ENCODE peak calls at places on chromosome 2, in ten cellular contexts. One of them, this sample, is unnamed.

GRCh38 chr2:205934443-205934842 is 151.5 kb downstream of the INO80D start:
- DNase-seq in glutamatergic neuron: no peak
- DNase-seq in HFF-Myc: no peak
- DNase-seq in GM20000: no peak
- DNase-seq in RWPE1: no peak
- DNase-seq in hepatocyte: no peak
- DNase-seq in AG04450: no peak
- DNase-seq in K562: no peak
- DNase-seq in CD4-positive, alpha-beta T cell: no peak
- DNase-seq in uterus: no peak
- DNase-seq in this sample: no peak

GRCh38 chr2:61504949-61505348 is 33.2 kb downstream of the XPO1 start:
- DNase-seq in glutamatergic neuron: no peak
- DNase-seq in CD4-positive, alpha-beta T cell: no peak
- DNase-seq in AG04450: no peak
- DNase-seq in RWPE1: no peak
- DNase-seq in K562: no peak
- DNase-seq in hepatocyte: no peak
- DNase-seq in GM20000: no peak
- DNase-seq in HFF-Myc: no peak
- DNase-seq in uterus: no peak
- DNase-seq in this sample: no peak

GRCh38 chr2:132503621-132504200 is 87.1 kb downstream of the GPR39 start:
- DNase-seq in hepatocyte: no peak
- DNase-seq in uterus: no peak
- DNase-seq in CD4-positive, alpha-beta T cell: no peak
- DNase-seq in K562: no peak
- DNase-seq in GM20000: no peak
- DNase-seq in RWPE1: no peak
- DNase-seq in AG04450: no peak
- DNase-seq in glutamatergic neuron: no peak
- DNase-seq in HFF-Myc: no peak
- DNase-seq in this sample: no peak

GRCh38 chr2:214853906-214854305 is 44.4 kb upstream of the BARD1 start:
- DNase-seq in K562: no peak
- DNase-seq in hepatocyte: peak
- DNase-seq in CD4-positive, alpha-beta T cell: no peak
- DNase-seq in GM20000: no peak
- DNase-seq in AG04450: no peak
- DNase-seq in glutamatergic neuron: no peak
- DNase-seq in uterus: no peak
- DNase-seq in RWPE1: no peak
- DNase-seq in HFF-Myc: no peak
- DNase-seq in this sample: no peak

GRCh38 chr2:8543065-8543411 is 138.8 kb upstream of the ID2 start:
- DNase-seq in RWPE1: no peak
- DNase-seq in GM20000: no peak
- DNase-seq in AG04450: no peak
- DNase-seq in HFF-Myc: no peak
- DNase-seq in glutamatergic neuron: no peak
- DNase-seq in K562: no peak
- DNase-seq in uterus: peak
- DNase-seq in CD4-positive, alpha-beta T cell: no peak
- DNase-seq in hepatocyte: no peak
- DNase-seq in this sample: no peak

GRCh38 chr2:169860149-169860548 is 32.9 kb downstream of the UBR3 start:
- DNase-seq in hepatocyte: no peak
- DNase-seq in HFF-Myc: no peak
- DNase-seq in CD4-positive, alpha-beta T cell: no peak
- DNase-seq in AG04450: no peak
- DNase-seq in glutamatergic neuron: no peak
- DNase-seq in uterus: no peak
- DNase-seq in GM20000: no peak
- DNase-seq in RWPE1: no peak
- DNase-seq in K562: no peak
- DNase-seq in this sample: no peak

GRCh38 chr2:236512902-236513433 is 56.7 kb upstream of the ACKR3 start:
- DNase-seq in glutamatergic neuron: peak
- DNase-seq in uterus: peak
- DNase-seq in hepatocyte: peak
- DNase-seq in K562: peak
- DNase-seq in GM20000: peak
- DNase-seq in HFF-Myc: peak
- DNase-seq in AG04450: no peak
- DNase-seq in RWPE1: peak
- DNase-seq in CD4-positive, alpha-beta T cell: peak
- DNase-seq in this sample: peak

GRCh38 chr2:105544591-105545377 is 145.9 kb upstream of the FHL2 start:
- DNase-seq in AG04450: no peak
- DNase-seq in hepatocyte: no peak
- DNase-seq in K562: no peak
- DNase-seq in RWPE1: no peak
- DNase-seq in CD4-positive, alpha-beta T cell: no peak
- DNase-seq in GM20000: no peak
- DNase-seq in uterus: no peak
- DNase-seq in glutamatergic neuron: no peak
- DNase-seq in HFF-Myc: no peak
- DNase-seq in this sample: no peak

GRCh38 chr2:168935810-168936581 is 34.9 kb downstream of the G6PC2 start:
- DNase-seq in CD4-positive, alpha-beta T cell: no peak
- DNase-seq in hepatocyte: peak
- DNase-seq in uterus: no peak
- DNase-seq in RWPE1: peak
- DNase-seq in AG04450: no peak
- DNase-seq in HFF-Myc: no peak
- DNase-seq in glutamatergic neuron: no peak
- DNase-seq in GM20000: no peak
- DNase-seq in K562: peak
- DNase-seq in this sample: peak

GRCh38 chr2:25492726-25493125 is 151.0 kb upstream of the DNMT3A start:
- DNase-seq in AG04450: no peak
- DNase-seq in HFF-Myc: no peak
- DNase-seq in glutamatergic neuron: no peak
- DNase-seq in GM20000: no peak
- DNase-seq in K562: no peak
- DNase-seq in RWPE1: no peak
- DNase-seq in uterus: no peak
- DNase-seq in hepatocyte: no peak
- DNase-seq in CD4-positive, alpha-beta T cell: no peak
- DNase-seq in this sample: no peak

GRCh38 chr2:25497229-25497861 is 155.6 kb upstream of the DNMT3A start:
- DNase-seq in AG04450: no peak
- DNase-seq in HFF-Myc: no peak
- DNase-seq in hepatocyte: no peak
- DNase-seq in CD4-positive, alpha-beta T cell: no peak
- DNase-seq in uterus: no peak
- DNase-seq in K562: no peak
- DNase-seq in RWPE1: no peak
- DNase-seq in glutamatergic neuron: no peak
- DNase-seq in GM20000: no peak
- DNase-seq in this sample: no peak

GRCh38 chr2:25493207-25493606 is 151.5 kb upstream of the DNMT3A start:
- DNase-seq in glutamatergic neuron: no peak
- DNase-seq in K562: no peak
- DNase-seq in GM20000: no peak
- DNase-seq in HFF-Myc: no peak
- DNase-seq in uterus: no peak
- DNase-seq in CD4-positive, alpha-beta T cell: no peak
- DNase-seq in hepatocyte: no peak
- DNase-seq in RWPE1: no peak
- DNase-seq in AG04450: no peak
- DNase-seq in this sample: no peak

GRCh38 chr2:25491966-25492532 is 150.3 kb upstream of the DNMT3A start:
- DNase-seq in glutamatergic neuron: no peak
- DNase-seq in GM20000: no peak
- DNase-seq in AG04450: peak
- DNase-seq in RWPE1: no peak
- DNase-seq in CD4-positive, alpha-beta T cell: no peak
- DNase-seq in uterus: no peak
- DNase-seq in K562: no peak
- DNase-seq in HFF-Myc: no peak
- DNase-seq in hepatocyte: peak
- DNase-seq in this sample: no peak

GRCh38 chr2:25494626-25495025 is 152.9 kb upstream of the DNMT3A start:
- DNase-seq in GM20000: no peak
- DNase-seq in CD4-positive, alpha-beta T cell: no peak
- DNase-seq in uterus: no peak
- DNase-seq in AG04450: no peak
- DNase-seq in RWPE1: no peak
- DNase-seq in glutamatergic neuron: no peak
- DNase-seq in HFF-Myc: no peak
- DNase-seq in hepatocyte: no peak
- DNase-seq in K562: no peak
- DNase-seq in this sample: no peak
- TF ChIP-seq CTCF in GM20000: no peak
- TF ChIP-seq CTCF in CD4-positive, alpha-beta T cell: no peak
- TF ChIP-seq CTCF in uterus: no peak
- TF ChIP-seq CTCF in AG04450: no peak
- TF ChIP-seq CTCF in RWPE1: no peak
- TF ChIP-seq CTCF in glutamatergic neuron: no peak
- TF ChIP-seq CTCF in HFF-Myc: no peak
- TF ChIP-seq CTCF in hepatocyte: no peak
- TF ChIP-seq CTCF in K562: no peak
- TF ChIP-seq CTCF in this sample: no peak

GRCh38 chr2:149387411-149387810 is 57.0 kb downstream of the LYPD6 start:
- DNase-seq in K562: no peak
- DNase-seq in AG04450: no peak
- DNase-seq in glutamatergic neuron: no peak
- DNase-seq in RWPE1: no peak
- DNase-seq in hepatocyte: no peak
- DNase-seq in CD4-positive, alpha-beta T cell: no peak
- DNase-seq in GM20000: no peak
- DNase-seq in HFF-Myc: no peak
- DNase-seq in uterus: no peak
- DNase-seq in this sample: no peak

GRCh38 chr2:149393647-149394046 is 63.3 kb downstream of the LYPD6 start:
- DNase-seq in RWPE1: no peak
- DNase-seq in CD4-positive, alpha-beta T cell: no peak
- DNase-seq in AG04450: no peak
- DNase-seq in glutamatergic neuron: no peak
- DNase-seq in hepatocyte: no peak
- DNase-seq in K562: no peak
- DNase-seq in uterus: no peak
- DNase-seq in GM20000: no peak
- DNase-seq in HFF-Myc: no peak
- DNase-seq in this sample: no peak

GRCh38 chr2:149383340-149383739 is 53.0 kb downstream of the LYPD6 start:
- DNase-seq in CD4-positive, alpha-beta T cell: no peak
- DNase-seq in AG04450: peak
- DNase-seq in RWPE1: no peak
- DNase-seq in hepatocyte: no peak
- DNase-seq in K562: no peak
- DNase-seq in glutamatergic neuron: no peak
- DNase-seq in GM20000: no peak
- DNase-seq in uterus: no peak
- DNase-seq in HFF-Myc: peak
- DNase-seq in this sample: no peak

GRCh38 chr2:149389506-149390167 is 59.2 kb downstream of the LYPD6 start:
- DNase-seq in CD4-positive, alpha-beta T cell: no peak
- DNase-seq in RWPE1: no peak
- DNase-seq in HFF-Myc: no peak
- DNase-seq in AG04450: no peak
- DNase-seq in GM20000: no peak
- DNase-seq in hepatocyte: no peak
- DNase-seq in uterus: no peak
- DNase-seq in K562: no peak
- DNase-seq in glutamatergic neuron: no peak
- DNase-seq in this sample: no peak

GRCh38 chr2:149388120-149388816 is 57.9 kb downstream of the LYPD6 start:
- DNase-seq in glutamatergic neuron: no peak
- DNase-seq in AG04450: no peak
- DNase-seq in RWPE1: peak
- DNase-seq in hepatocyte: no peak
- DNase-seq in HFF-Myc: no peak
- DNase-seq in CD4-positive, alpha-beta T cell: no peak
- DNase-seq in uterus: no peak
- DNase-seq in K562: peak
- DNase-seq in GM20000: no peak
- DNase-seq in this sample: no peak
- TF ChIP-seq CTCF in glutamatergic neuron: no peak
- TF ChIP-seq CTCF in AG04450: peak
- TF ChIP-seq CTCF in RWPE1: no peak
- TF ChIP-seq CTCF in hepatocyte: peak
- TF ChIP-seq CTCF in HFF-Myc: no peak
- TF ChIP-seq CTCF in CD4-positive, alpha-beta T cell: no peak
- TF ChIP-seq CTCF in uterus: no peak
- TF ChIP-seq CTCF in K562: no peak
- TF ChIP-seq CTCF in GM20000: no peak
- TF ChIP-seq CTCF in this sample: no peak

GRCh38 chr2:39730685-39731302 is 48.3 kb downstream of the THUMPD2 start:
- DNase-seq in CD4-positive, alpha-beta T cell: no peak
- DNase-seq in uterus: no peak
- DNase-seq in K562: peak
- DNase-seq in RWPE1: peak
- DNase-seq in AG04450: no peak
- DNase-seq in hepatocyte: peak
- DNase-seq in HFF-Myc: no peak
- DNase-seq in glutamatergic neuron: no peak
- DNase-seq in GM20000: peak
- DNase-seq in this sample: peak
- TF ChIP-seq CTCF in CD4-positive, alpha-beta T cell: peak
- TF ChIP-seq CTCF in uterus: no peak
- TF ChIP-seq CTCF in K562: peak
- TF ChIP-seq CTCF in RWPE1: no peak
- TF ChIP-seq CTCF in AG04450: peak
- TF ChIP-seq CTCF in hepatocyte: peak
- TF ChIP-seq CTCF in HFF-Myc: peak
- TF ChIP-seq CTCF in glutamatergic neuron: peak
- TF ChIP-seq CTCF in GM20000: peak
- TF ChIP-seq CTCF in this sample: peak

DNA sequence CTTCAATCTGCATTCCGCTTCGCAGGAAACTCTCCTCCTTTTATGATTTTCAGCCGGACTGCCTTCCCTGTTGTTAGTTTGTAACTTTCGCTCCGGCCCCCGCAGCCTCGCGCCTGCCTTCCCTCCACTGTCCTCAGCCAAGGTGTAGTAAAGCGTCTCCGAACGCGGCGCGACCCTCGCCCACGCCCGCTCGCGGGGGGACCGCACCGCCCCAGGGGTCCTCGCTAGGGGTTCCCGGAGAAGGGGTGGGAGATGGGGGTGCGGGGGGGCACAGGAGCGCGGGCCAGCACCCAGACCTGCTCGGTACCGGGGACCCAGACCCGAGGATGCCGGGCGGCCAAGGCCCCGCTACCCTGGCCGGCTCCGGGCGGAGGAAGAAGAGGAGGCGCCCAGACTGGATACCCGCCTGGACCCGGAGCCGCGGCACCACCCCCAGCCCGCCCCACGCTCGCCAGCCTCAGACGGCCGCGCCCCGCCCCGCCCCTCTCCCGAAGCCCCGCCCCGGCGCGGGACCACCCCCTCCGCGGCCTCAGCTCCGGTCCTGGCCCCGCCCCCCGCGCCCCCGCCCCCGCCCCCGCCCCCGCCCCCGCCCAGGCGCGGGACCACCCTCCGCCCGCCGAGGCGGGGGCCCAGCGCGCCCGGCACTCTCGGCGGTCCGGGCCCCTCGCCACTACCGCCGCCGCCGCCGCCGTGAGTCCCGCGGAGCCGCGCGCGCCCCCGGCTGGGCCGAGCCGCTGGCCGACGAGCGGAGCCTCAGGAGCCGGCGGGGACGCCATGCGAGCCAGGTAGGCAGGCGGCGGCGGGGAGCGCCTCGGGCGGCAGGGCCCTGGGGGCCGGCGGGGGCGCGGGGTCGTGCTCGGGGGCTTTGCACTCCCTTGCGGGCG is at the start of gene SH3BP4:
- DNase-seq in CD4-positive, alpha-beta T cell: no peak
- DNase-seq in K562: peak
- DNase-seq in glutamatergic neuron: peak
- DNase-seq in uterus: peak
- DNase-seq in RWPE1: peak
- DNase-seq in AG04450: no peak
- DNase-seq in GM20000: peak
- DNase-seq in HFF-Myc: no peak
- DNase-seq in hepatocyte: peak
- DNase-seq in this sample: peak
- TF ChIP-seq CTCF in CD4-positive, alpha-beta T cell: no peak
- TF ChIP-seq CTCF in K562: no peak
- TF ChIP-seq CTCF in glutamatergic neuron: no peak
- TF ChIP-seq CTCF in uterus: peak
- TF ChIP-seq CTCF in RWPE1: no peak
- TF ChIP-seq CTCF in AG04450: no peak
- TF ChIP-seq CTCF in GM20000: no peak
- TF ChIP-seq CTCF in HFF-Myc: no peak
- TF ChIP-seq CTCF in hepatocyte: no peak
- TF ChIP-seq CTCF in this sample: no peak

This sample was measured in endothelial cell.